ENCODE peak calls at places on chromosomes 12 and 14, in ten cellular contexts. G is testis; V is SK-N-SH; L is GM23248; M is foreskin keratinocyte; D is naive thymus-derived CD4-positive, alpha-beta T cell; U is mammary epithelial cell; X is tibial nerve; R is thyroid gland; F is aorta. K is an unnamed sample. For H3K4me1, the result is how much of the 10 kb centered on the place peaks cover.

GRCh38 chr12:119463211-119463914 is 128.8 kb downstream of the CCDC60 start:
- DNase-seq in G (peak), V (no peak), L (no peak), M (no peak), D (no peak), U (no peak), X (no peak), R (peak), F (no peak), K (no peak)

GRCh38 chr12:5481645-5482044 is 49.7 kb downstream of the NTF3 start:
- DNase-seq in G (no peak), V (no peak), L (no peak), M (no peak), D (no peak), U (no peak), X (no peak), R (no peak), F (no peak), K (no peak)

GRCh38 chr12:101792046-101792931 is 38.5 kb downstream of the GNPTAB start:
- DNase-seq in G (no peak), V (peak), L (peak), M (no peak), D (peak), U (no peak), X (no peak), R (no peak), F (no peak), K (no peak)

GRCh38 chr14:99628832-99629618 is 15.9 kb upstream of the HHIPL1 start:
- DNase-seq in G (peak), V (peak), L (peak), M (no peak), D (peak), U (peak), X (peak), R (peak), F (peak), K (peak)

GRCh38 chr14:68924392-68925158 is 54.5 kb downstream of the ACTN1 start:
- DNase-seq in G (no peak), V (no peak), L (no peak), M (no peak), D (no peak), U (no peak), X (no peak), R (no peak), F (peak), K (no peak)

GRCh38 chr14:61644834-61645233 is 50.5 kb upstream of the HIF1A start:
- DNase-seq in G (no peak), V (peak), L (peak), M (no peak), D (peak), U (no peak), X (no peak), R (no peak), F (no peak), K (no peak)

GRCh38 chr12:52949413-52950331 is 754 bp downstream of the KRT18 start:
- DNase-seq in G (no peak), V (no peak), L (peak), M (peak), D (no peak), U (peak), X (no peak), R (peak), F (no peak), K (no peak)

GRCh38 chr12:130752692-130753230 is 36.7 kb upstream of the RIMBP2 start:
- DNase-seq in G (no peak), V (peak), L (no peak), M (no peak), D (no peak), U (no peak), X (no peak), R (no peak), F (no peak), K (no peak)

GRCh38 chr14:33773205-33774030 is 177.5 kb downstream of the EGLN3 start:
- DNase-seq in G (no peak), V (no peak), L (no peak), M (no peak), D (no peak), U (no peak), X (no peak), R (no peak), F (no peak), K (no peak)

GRCh38 chr14:100693877-100694578 is 32.7 kb upstream of the DLK1 start:
- DNase-seq in G (no peak), V (no peak), L (no peak), M (no peak), D (no peak), U (no peak), X (no peak), R (no peak), F (no peak), K (no peak)

GRCh38 chr12:108649668-108650067 is 16.0 kb upstream of the SELPLG start:
- DNase-seq in G (no peak), V (no peak), L (peak), M (no peak), D (no peak), U (peak), X (no peak), R (no peak), F (no peak), K (no peak)

GRCh38 chr12:113161415-113162016 is 12.0 kb downstream of the CFAP73 start:
- DNase-seq in G (peak), V (peak), L (no peak), M (no peak), D (no peak), U (no peak), X (no peak), R (no peak), F (no peak), K (no peak)

GRCh38 chr12:27305673-27306504 is 26.7 kb upstream of the BMAL2 start:
- DNase-seq in G (no peak), V (peak), L (peak), M (no peak), D (peak), U (no peak), X (no peak), R (no peak), F (no peak), K (peak)

GRCh38 chr12:12747281-12747680 is 30.1 kb downstream of the CDKN1B start:
- DNase-seq in G (no peak), V (no peak), L (no peak), M (no peak), D (no peak), U (no peak), X (no peak), R (no peak), F (no peak), K (no peak)

GRCh38 chr14:72463291-72463866 is 430.5 kb downstream of the DPF3 start:
- DNase-seq in G (no peak), V (no peak), L (peak), M (no peak), D (no peak), U (no peak), X (no peak), R (no peak), F (no peak), K (no peak)

GRCh38 chr14:22602853-22603252 is 4.8 kb downstream of the ABHD4 start:
- DNase-seq in G (no peak), V (no peak), L (peak), M (peak), D (no peak), U (peak), X (no peak), R (no peak), F (no peak), K (no peak)

GRCh38 chr12:64522316-64522715 is 70.4 kb downstream of the TBK1 start:
- DNase-seq in G (no peak), V (no peak), L (peak), M (no peak), D (no peak), U (peak), X (no peak), R (no peak), F (no peak), K (no peak)

GRCh38 chr14:80901813-80902212 is 39.7 kb downstream of the CEP128 start:
- DNase-seq in G (no peak), V (no peak), L (no peak), M (no peak), D (no peak), U (no peak), X (no peak), R (no peak), F (no peak), K (no peak)

GRCh38 chr14:80906946-80907345 is 34.6 kb downstream of the CEP128 start:
- DNase-seq in G (no peak), V (no peak), L (peak), M (no peak), D (no peak), U (no peak), X (no peak), R (no peak), F (no peak), K (no peak)

GRCh38 chr14:80906336-80906735 is 35.2 kb downstream of the CEP128 start:
- DNase-seq in G (no peak), V (no peak), L (no peak), M (no peak), D (no peak), U (no peak), X (no peak), R (no peak), F (no peak), K (no peak)

GRCh38 chr14:80902608-80903007 is 38.9 kb downstream of the CEP128 start:
- DNase-seq in G (no peak), V (no peak), L (no peak), M (no peak), D (no peak), U (no peak), X (no peak), R (no peak), F (no peak), K (no peak)

GRCh38 chr14:80901260-80901659 is 40.3 kb downstream of the CEP128 start:
- DNase-seq in G (no peak), V (no peak), L (no peak), M (no peak), D (no peak), U (no peak), X (no peak), R (no peak), F (no peak), K (no peak)
- H3K27ac ChIP-seq in G (no peak), V (no peak), L (no peak), M (no peak), D (no peak), U (no peak), X (no peak), R (no peak), F (no peak), K (no peak)

GRCh38 chr12:95852133-95852532 is 6.6 kb upstream of the SNRPF start:
- DNase-seq in G (no peak), V (no peak), L (no peak), M (no peak), D (no peak), U (no peak), X (no peak), R (no peak), F (no peak), K (no peak)

GRCh38 chr12:95851609-95852008 is 7.1 kb upstream of the SNRPF start:
- DNase-seq in G (no peak), V (no peak), L (no peak), M (no peak), D (no peak), U (no peak), X (no peak), R (no peak), F (no peak), K (peak)

DNA sequence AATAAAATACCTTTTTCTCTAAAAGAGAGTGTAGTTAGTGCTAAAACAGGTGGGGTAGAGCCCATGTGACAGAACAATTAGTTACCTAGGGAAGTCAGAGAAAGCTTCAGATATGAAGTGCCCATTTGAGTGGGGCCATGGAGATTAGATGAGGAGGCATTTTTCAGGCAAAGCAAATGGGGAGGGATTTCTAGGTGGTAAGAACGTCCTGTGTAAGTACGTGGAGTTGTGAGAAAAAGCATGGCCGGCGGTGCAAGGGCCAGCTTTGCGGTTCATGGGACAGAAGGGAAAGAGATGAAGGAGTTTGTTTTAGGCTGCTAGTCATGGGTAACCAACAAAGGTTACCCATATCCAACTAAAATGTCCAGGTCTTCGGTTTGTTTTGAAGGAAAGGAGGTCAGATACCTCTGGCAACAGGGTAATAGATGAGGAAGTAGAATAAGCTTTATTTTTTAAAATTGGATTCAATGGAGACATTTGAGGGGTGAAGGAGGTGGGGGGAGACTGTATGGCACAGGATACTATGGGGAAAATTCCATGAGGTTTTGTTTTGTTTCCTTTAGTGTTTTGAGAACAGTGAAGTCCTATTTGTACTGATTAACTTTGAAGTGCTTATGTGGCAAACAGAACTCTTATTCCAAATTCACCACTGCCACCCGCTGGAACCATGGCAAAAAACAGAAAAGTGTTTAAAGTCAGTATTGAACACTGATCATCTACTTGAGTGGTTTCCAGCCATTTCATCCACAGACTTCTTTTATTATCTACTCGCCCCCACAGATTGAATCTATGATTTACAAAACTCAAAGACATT is 10.0 kb upstream of the SNRPF start:
- DNase-seq in G (no peak), V (peak), L (peak), M (no peak), D (no peak), U (peak), X (no peak), R (peak), F (no peak), K (no peak)
- H3K4me1 ChIP-seq in G (under half), V (under half), L (under half), M (under half), D (under half), U (under half), X (under half), R (under half), F (under half), K (under half)

GRCh38 chr14:24187538-24187915 is 1.1 kb downstream of the IPO4 start:
- DNase-seq in G (no peak), V (no peak), L (no peak), M (no peak), D (no peak), U (no peak), X (no peak), R (no peak), F (peak), K (no peak)
- H3K27ac ChIP-seq in G (peak), V (no peak), L (no peak), M (no peak), D (peak), U (no peak), X (no peak), R (no peak), F (no peak), K (peak)

GRCh38 chr14:37587438-37587837 is 7.6 kb downstream of the FOXA1 start:
- DNase-seq in G (no peak), V (no peak), L (no peak), M (no peak), D (no peak), U (no peak), X (no peak), R (no peak), F (no peak), K (no peak)
- H3K4me1 ChIP-seq in G (under half), V (under half), L (under half), M (under half), D (under half), U (under half), X (under half), R (under half), F (under half), K (under half)

K was measured in CD4-positive, alpha-beta memory T cell.